ENCODE peak calls at places on chromosomes 4 and X, in six cellular contexts. I, Y, B, T, C and F are unnamed samples. For H3K27me3, the result is how much of the 10 kb centered on the place peaks cover.

GRCh38 chrX:6821730-6822129 is 286.8 kb upstream of the VCX3A start:
- DNase-seq in T (no peak), C (no peak), Y (no peak), I (no peak), B (no peak), F (no peak)

GRCh38 chr4:173866289-173866688 is 336.3 kb upstream of the HAND2 start:
- DNase-seq in I (no peak), Y (no peak), B (no peak), C (no peak), T (no peak), F (no peak)

GRCh38 chr4:91064157-91064853 is 937.1 kb downstream of the CCSER1 start:
- DNase-seq in C (no peak), T (peak), Y (no peak), B (peak), I (no peak), F (peak)

GRCh38 chr4:122827899-122828601 is 1.4 kb downstream of the FGF2 start:
- DNase-seq in T (peak), B (peak), I (peak), Y (no peak), C (peak), F (peak)

GRCh38 chr4:166924456-166924855 is 309.8 kb downstream of the SPOCK3 start:
- DNase-seq in I (no peak), Y (no peak), B (no peak), C (no peak), T (no peak), F (no peak)

GRCh38 chr4:27008693-27009092 is 148.1 kb downstream of the STIM2 start:
- DNase-seq in C (no peak), T (no peak), I (no peak), B (no peak), Y (no peak), F (no peak)

GRCh38 chr4:3464911-3465697 is 2.0 kb downstream of the DOK7 start:
- DNase-seq in T (no peak), Y (no peak), I (no peak), C (peak), B (no peak), F (no peak)

GRCh38 chr4:25540734-25541133 is 114.9 kb upstream of the SLC34A2 start:
- DNase-seq in C (no peak), I (no peak), Y (no peak), T (no peak), B (no peak), F (no peak)

GRCh38 chr4:164210377-164210776 is 543.6 kb upstream of the SMIM31 start:
- DNase-seq in I (peak), T (no peak), B (no peak), Y (no peak), C (no peak), F (no peak)

GRCh38 chr4:139736661-139737060 is 71.0 kb downstream of the MGST2 start:
- DNase-seq in T (no peak), I (no peak), B (no peak), Y (no peak), C (no peak), F (no peak)

GRCh38 chr4:65502151-65502691 is 168.1 kb downstream of the EPHA5 start:
- DNase-seq in B (no peak), I (peak), T (no peak), Y (no peak), C (no peak), F (no peak)

GRCh38 chr4:4852591-4853362 is 6.7 kb upstream of the MSX1 start:
- DNase-seq in T (no peak), B (peak), C (peak), I (peak), Y (peak), F (no peak)

GRCh38 chr4:4854649-4855292 is 4.7 kb upstream of the MSX1 start:
- DNase-seq in T (no peak), I (no peak), C (peak), B (peak), Y (peak), F (no peak)

GRCh38 chr4:4851906-4852305 is 7.6 kb upstream of the MSX1 start:
- DNase-seq in Y (peak), I (no peak), T (no peak), B (no peak), C (no peak), F (no peak)

GRCh38 chr4:4853921-4854648 is 5.4 kb upstream of the MSX1 start:
- DNase-seq in B (no peak), T (no peak), I (no peak), C (no peak), Y (peak), F (no peak)

GRCh38 chr4:4853371-4853823 is 6.1 kb upstream of the MSX1 start:
- DNase-seq in C (peak), T (no peak), I (no peak), Y (peak), B (peak), F (no peak)
- H3K27me3 ChIP-seq in C (under half), T (under half), I (under half), Y (half or more), B (half or more), F (under half)

GRCh38 chr4:138225477-138225876 is 16.7 kb downstream of the SLC7A11 start:
- DNase-seq in Y (no peak), T (no peak), C (no peak), I (no peak), B (no peak), F (no peak)

GRCh38 chr4:138218976-138219375 is 23.2 kb downstream of the SLC7A11 start:
- DNase-seq in B (no peak), Y (no peak), I (no peak), C (no peak), T (no peak), F (no peak)

GRCh38 chr4:138223191-138223910 is 18.8 kb downstream of the SLC7A11 start:
- DNase-seq in Y (no peak), T (no peak), B (no peak), I (no peak), C (no peak), F (no peak)

GRCh38 chr4:138224614-138225013 is 17.5 kb downstream of the SLC7A11 start:
- DNase-seq in I (no peak), C (no peak), T (no peak), Y (no peak), B (no peak), F (no peak)

GRCh38 chr4:138222041-138222440 is 20.1 kb downstream of the SLC7A11 start:
- DNase-seq in C (peak), I (peak), Y (no peak), B (no peak), T (no peak), F (peak)
- TF ChIP-seq CTCF in C (no peak), I (peak), Y (no peak), B (no peak), T (no peak), F (no peak)

GRCh38 chrX:54885740-54886139 is 34.9 kb upstream of the TRO start:
- DNase-seq in Y (no peak), C (no peak), I (no peak), T (no peak), B (no peak), F (no peak)
- H3K27me3 ChIP-seq in Y (under half), C (under half), I (under half), T (under half), B (under half), F (under half)

DNA sequence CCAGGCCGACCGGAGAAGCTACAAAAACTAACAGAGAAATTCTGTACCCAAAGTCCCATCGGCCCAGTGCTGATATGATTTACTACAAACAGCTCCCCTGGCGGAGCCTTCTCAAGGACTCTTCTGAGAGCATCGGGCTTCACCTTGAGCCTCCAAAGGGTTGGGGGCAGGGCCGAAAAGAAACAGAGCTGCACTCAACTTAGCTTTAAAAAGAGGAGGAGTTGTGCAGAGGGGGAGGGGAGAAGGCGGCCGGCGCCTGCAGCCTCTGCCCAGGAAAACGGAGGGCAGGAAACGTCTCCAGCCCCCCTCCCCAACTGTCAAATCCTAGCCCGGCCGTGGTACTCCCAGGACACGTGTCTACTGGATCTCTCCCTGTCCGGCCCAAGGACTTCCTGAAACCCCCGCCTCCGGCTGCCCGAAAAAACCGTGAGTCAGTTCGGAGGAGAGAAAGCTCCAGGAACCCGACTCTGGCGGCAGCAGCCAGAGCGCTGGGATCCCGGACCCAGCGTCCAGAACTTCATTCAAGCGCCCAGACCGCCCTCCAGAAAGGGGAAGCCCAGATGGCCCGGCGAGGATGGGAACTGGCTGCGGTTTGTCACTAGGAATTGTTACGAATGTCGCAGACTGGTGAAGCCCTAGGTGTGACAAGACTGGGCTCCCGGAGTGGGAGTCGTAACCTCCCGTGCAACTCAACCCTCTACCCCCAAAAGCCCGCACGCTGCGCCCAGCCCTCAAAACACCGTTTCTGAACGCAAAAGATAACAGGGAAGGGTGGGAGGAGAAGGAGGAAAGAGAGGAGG is 1.0 kb downstream of the ADAMTS3 start:
- DNase-seq in C (peak), T (no peak), B (peak), I (peak), Y (peak), F (peak)
- TF ChIP-seq CTCF in C (peak), T (no peak), B (peak), I (peak), Y (no peak), F (peak)